ENCODE peak calls at places on chromosomes 4 and X, in seven cellular contexts. S is CD4-positive, alpha-beta T cell; J is H54; Z is effector memory CD4-positive, alpha-beta T cell; U is ELR; V is iPS-NIHi11; W is psoas muscle. C is an unnamed sample.

GRCh38 chr4:32145987-32146386 is 1425.8 kb downstream of the PCDH7 start:
- DNase-seq in V (peak), J (no peak), Z (no peak), U (no peak), S (no peak), W (no peak), C (no peak)

GRCh38 chr4:105352826-105353225 is 121.0 kb downstream of the PPA2 start:
- DNase-seq in Z (no peak), U (peak), W (no peak), J (peak), S (no peak), V (no peak), C (peak)

GRCh38 chr4:37524267-37524666 is 161.9 kb downstream of the RELL1 start:
- DNase-seq in W (no peak), U (peak), S (no peak), J (no peak), Z (no peak), V (no peak), C (no peak)

GRCh38 chr4:136186650-136187049 is 1345.6 kb downstream of the PCDH18 start:
- DNase-seq in U (no peak), Z (no peak), W (no peak), V (no peak), J (no peak), S (no peak), C (no peak)

GRCh38 chr4:149980941-149981340 is 97.3 kb upstream of the DCLK2 start:
- DNase-seq in V (peak), W (peak), J (no peak), U (peak), S (peak), Z (peak), C (peak)

GRCh38 chrX:112672788-112673560 is 6.8 kb downstream of the LHFPL1 start:
- DNase-seq in Z (no peak), J (no peak), S (no peak), V (no peak), W (no peak), U (no peak), C (no peak)

GRCh38 chr4:95362066-95362465 is 186.7 kb downstream of the UNC5C start:
- DNase-seq in S (no peak), Z (no peak), W (no peak), U (no peak), V (no peak), J (no peak), C (no peak)

GRCh38 chr4:48654015-48654664 is 125.9 kb downstream of the FRYL start:
- DNase-seq in S (no peak), U (peak), V (no peak), J (no peak), W (no peak), Z (no peak), C (peak)

GRCh38 chrX:22278375-22278774 is 5.7 kb downstream of the CBLL2 start:
- DNase-seq in V (peak), U (peak), S (no peak), W (no peak), Z (no peak), J (no peak), C (peak)

GRCh38 chr4:81130569-81130968 is 84.5 kb downstream of the PRKG2 start:
- DNase-seq in J (no peak), V (no peak), U (no peak), W (no peak), S (no peak), Z (no peak), C (no peak)

GRCh38 chr4:123198706-123199105 is 197.9 kb upstream of the SPRY1 start:
- DNase-seq in V (no peak), Z (no peak), S (no peak), J (no peak), W (no peak), U (no peak), C (peak)

GRCh38 chr4:28799696-28800095 is 1920.5 kb upstream of the PCDH7 start:
- DNase-seq in V (no peak), J (no peak), W (no peak), S (no peak), Z (no peak), U (no peak), C (peak)

GRCh38 chr4:153115322-153116100 is 88.7 kb upstream of the TRIM2 start:
- DNase-seq in Z (peak), J (peak), U (peak), W (no peak), S (peak), V (no peak), C (peak)

GRCh38 chr4:26807330-26807729 is 53.3 kb upstream of the STIM2 start:
- DNase-seq in U (no peak), Z (no peak), S (no peak), V (no peak), J (no peak), W (no peak), C (no peak)

GRCh38 chr4:103044183-103044582 is 24.7 kb upstream of the SLC9B1 start:
- DNase-seq in W (no peak), J (no peak), V (no peak), S (no peak), U (no peak), Z (no peak), C (no peak)

GRCh38 chr4:72377491-72378194 is 191.4 kb downstream of the ADAMTS3 start:
- DNase-seq in V (no peak), W (no peak), Z (no peak), S (no peak), U (no peak), J (no peak), C (peak)

GRCh38 chrX:66633541-66633940 is 5.3 kb downstream of the EDA2R start:
- DNase-seq in V (no peak), U (peak), Z (no peak), W (no peak), S (no peak), J (no peak), C (no peak)

GRCh38 chrX:11438767-11439166 is 145.6 kb downstream of the AMELX start:
- DNase-seq in S (no peak), U (no peak), V (no peak), J (no peak), W (no peak), Z (no peak), C (peak)